ENCODE peak calls at places on chromosome 17, in six cellular contexts. H, G, S, V, D and J are unnamed samples.

GRCh38 chr17:59558039-59558438 is 7.4 kb upstream of the DHX40 start:
- DNase-seq in H (no peak), S (no peak), G (no peak), V (no peak), D (no peak), J (no peak)

GRCh38 chr17:42459256-42459982 is 741 bp downstream of the ATP6V0A1 start:
- DNase-seq in V (peak), G (peak), D (peak), S (no peak), H (no peak), J (peak)

GRCh38 chr17:4444782-4445473 is 11.2 kb downstream of the SPNS3 start:
- DNase-seq in G (peak), H (no peak), V (no peak), D (no peak), S (no peak), J (no peak)

GRCh38 chr17:73749337-73749807 is 105.1 kb upstream of the SDK2 start:
- DNase-seq in D (no peak), S (no peak), H (no peak), V (no peak), G (no peak), J (no peak)

GRCh38 chr17:73397856-73398540 is 86.2 kb upstream of the CDC42EP4 start:
- DNase-seq in G (no peak), V (no peak), S (no peak), H (no peak), D (no peak), J (no peak)

GRCh38 chr17:4559851-4560820 is at the start of gene GGT6:
- DNase-seq in D (no peak), V (no peak), S (no peak), H (no peak), G (no peak), J (peak)

GRCh38 chr17:57707892-57708291 is 37.2 kb downstream of the CCDC182 start:
- DNase-seq in H (peak), S (no peak), V (no peak), D (no peak), G (peak), J (no peak)

GRCh38 chr17:74369221-74369620 is 1.9 kb downstream of the GPR142 start:
- DNase-seq in G (no peak), D (no peak), S (no peak), H (no peak), V (no peak), J (peak)

GRCh38 chr17:61538480-61538879 is 52.5 kb downstream of the NACA2 start:
- DNase-seq in S (no peak), H (no peak), D (no peak), G (no peak), V (no peak), J (no peak)

GRCh38 chr17:77772461-77772897 is 186.0 kb upstream of the TNRC6C start:
- DNase-seq in H (peak), V (peak), G (peak), D (peak), S (no peak), J (peak)

GRCh38 chr17:47915667-47916242 is 19.7 kb downstream of the SP2 start:
- DNase-seq in S (no peak), D (no peak), V (no peak), H (no peak), G (no peak), J (no peak)

GRCh38 chr17:58335779-58336455 is 7.3 kb upstream of the TSPOAP1 start:
- DNase-seq in S (peak), H (no peak), G (peak), D (no peak), V (peak), J (peak)

GRCh38 chr17:61519754-61520440 is 67.7 kb downstream of the TBX4 start:
- DNase-seq in D (no peak), S (no peak), G (no peak), V (no peak), H (no peak), J (no peak)

GRCh38 chr17:13646411-13646810 is 44.7 kb upstream of the HS3ST3A1 start:
- DNase-seq in H (no peak), G (no peak), S (no peak), D (no peak), V (no peak), J (no peak)

GRCh38 chr17:42056634-42057033 is 6.2 kb upstream of the C17orf113 start:
- DNase-seq in D (no peak), S (no peak), G (no peak), V (no peak), H (no peak), J (no peak)

GRCh38 chr17:81314410-81315169 is 19.5 kb upstream of the SLC38A10 start:
- DNase-seq in S (no peak), V (no peak), H (no peak), D (no peak), G (no peak), J (no peak)

GRCh38 chr17:68519911-68520310 is 7.7 kb downstream of the PRKAR1A start:
- DNase-seq in G (no peak), H (no peak), S (no peak), D (no peak), V (no peak), J (no peak)

GRCh38 chr17:50681260-50682200 is 26.2 kb downstream of the ANKRD40 start:
- DNase-seq in D (peak), S (no peak), H (no peak), V (peak), G (peak), J (peak)

GRCh38 chr17:27438631-27439030 is 17.6 kb upstream of the KSR1 start:
- DNase-seq in H (no peak), G (no peak), D (no peak), V (no peak), S (no peak), J (no peak)

GRCh38 chr17:77995146-77995852 is 36.8 kb downstream of the TNRC6C start:
- DNase-seq in G (peak), D (no peak), H (no peak), V (no peak), S (no peak), J (no peak)

GRCh38 chr17:31216053-31216751 is 80.8 kb downstream of the OMG start:
- DNase-seq in G (peak), H (no peak), V (peak), D (no peak), S (peak), J (peak)

GRCh38 chr17:15238064-15238463 is 27.1 kb downstream of the PMP22 start:
- DNase-seq in H (no peak), G (no peak), D (no peak), V (no peak), S (no peak), J (no peak)

GRCh38 chr17:9002236-9002609 is 19.1 kb upstream of the NTN1 start:
- DNase-seq in S (no peak), G (no peak), H (no peak), D (no peak), V (no peak), J (no peak)
- TF ChIP-seq JUND in S (no peak), G (no peak), H (no peak), D (no peak), V (no peak), J (no peak)

GRCh38 chr17:63039342-63039741 is 73.3 kb downstream of the TANC2 start:
- DNase-seq in V (no peak), S (no peak), H (no peak), D (no peak), G (no peak), J (no peak)
- TF ChIP-seq JUND in V (no peak), S (no peak), H (no peak), D (no peak), G (no peak), J (no peak)

GRCh38 chr17:79010304-79010646 is 711 bp upstream of the CANT1 start:
- DNase-seq in S (no peak), H (no peak), V (no peak), G (no peak), D (no peak), J (no peak)
- TF ChIP-seq JUND in S (no peak), H (no peak), V (no peak), G (no peak), D (no peak), J (no peak)

GRCh38 chr17:44374306-44375195 is 10.9 kb upstream of the FAM171A2 start:
- DNase-seq in S (no peak), G (peak), H (peak), V (peak), D (peak), J (no peak)
- TF ChIP-seq JUND in S (no peak), G (no peak), H (no peak), V (no peak), D (no peak), J (no peak)

GRCh38 chr17:46180895-46181279 is 12.3 kb downstream of the KANSL1 start:
- DNase-seq in G (no peak), V (no peak), S (no peak), H (no peak), D (no peak), J (no peak)

GRCh38 chr17:46181940-46182339 is 11.3 kb downstream of the KANSL1 start:
- DNase-seq in S (no peak), H (no peak), V (no peak), G (no peak), D (no peak), J (no peak)

GRCh38 chr17:46176975-46177374 is 16.3 kb downstream of the KANSL1 start:
- DNase-seq in G (no peak), S (no peak), H (no peak), V (no peak), D (no peak), J (no peak)

GRCh38 chr17:46178550-46179198 is 14.6 kb downstream of the KANSL1 start:
- DNase-seq in H (no peak), G (no peak), V (no peak), D (no peak), S (no peak), J (no peak)

GRCh38 chr17:46179375-46179999 is 13.7 kb downstream of the KANSL1 start:
- DNase-seq in V (no peak), G (no peak), S (peak), H (no peak), D (no peak), J (no peak)
- TF ChIP-seq JUND in V (no peak), G (no peak), S (no peak), H (peak), D (no peak), J (no peak)

GRCh38 chr17:41003926-41004325 is 4.2 kb upstream of the KRTAP3-2 start:
- DNase-seq in S (no peak), D (no peak), V (no peak), G (no peak), H (no peak), J (no peak)
- TF ChIP-seq JUND in S (no peak), D (no peak), V (no peak), G (no peak), H (no peak), J (no peak)

GRCh38 chr17:66830451-66830850 is 4.5 kb upstream of the CACNG5 start:
- DNase-seq in H (no peak), S (no peak), V (no peak), D (no peak), G (no peak), J (no peak)

GRCh38 chr17:66829883-66830282 is 5.0 kb upstream of the CACNG5 start:
- DNase-seq in S (no peak), D (no peak), V (no peak), G (no peak), H (no peak), J (no peak)

GRCh38 chr17:66826856-66827255 is 8.1 kb upstream of the CACNG5 start:
- DNase-seq in S (no peak), V (no peak), G (no peak), D (no peak), H (no peak), J (no peak)

GRCh38 chr17:66831383-66832220 is 3.3 kb upstream of the CACNG5 start:
- DNase-seq in H (no peak), G (peak), S (no peak), V (no peak), D (no peak), J (no peak)

DNA sequence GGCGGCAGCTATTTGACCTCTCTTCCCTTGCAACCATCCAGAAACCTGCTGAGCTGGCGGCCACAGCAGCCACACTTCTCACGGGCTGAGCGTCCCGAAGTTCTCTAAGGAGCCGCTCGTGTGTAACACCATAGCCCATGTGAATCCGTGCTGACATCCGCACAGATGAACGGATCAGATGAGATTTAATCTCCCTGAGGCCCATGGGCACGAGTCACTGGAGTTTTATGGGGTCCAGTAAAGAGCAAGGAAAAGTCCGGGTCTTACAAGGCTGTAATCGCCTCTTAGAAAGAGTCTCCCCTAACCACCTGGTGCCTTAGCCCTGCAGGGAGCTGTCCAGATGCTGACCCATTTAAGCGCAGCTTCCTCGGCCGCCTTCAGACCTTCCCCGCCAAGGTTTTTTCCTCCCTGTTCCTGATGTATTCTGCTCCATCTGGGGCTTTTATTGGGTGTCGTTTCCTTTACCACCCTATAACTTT is 5.5 kb upstream of the CACNG5 start:
- DNase-seq in D (peak), V (peak), G (no peak), S (no peak), H (peak), J (peak)
- TF ChIP-seq JUND in D (no peak), V (no peak), G (no peak), S (no peak), H (no peak), J (no peak)